ENCODE peak calls at places on chromosome 22, in five cellular contexts. I is stimulated activated CD4-positive, alpha-beta T cell treated with anti-CD3 and anti-CD28 coated beads, Interleukin-12 subunit alpha, Interleukin-12 subunit beta, amount 100 ng/mL, for 24 hours; U is EL; K is fibroblast of lung; D is fibroblast of the aortic adventitia. X is an unnamed sample.

GRCh38 chr22:28247667-28248363 is 328.8 kb upstream of the PITPNB start:
- DNase-seq in I (no peak), U (no peak), K (no peak), D (no peak), X (no peak)

GRCh38 chr22:32957093-32957835 is 100.9 kb downstream of the SYN3 start:
- DNase-seq in I (no peak), U (no peak), K (no peak), D (peak), X (no peak)

GRCh38 chr22:18035740-18036139 is 11.4 kb upstream of the MICAL3 start:
- DNase-seq in I (no peak), U (no peak), K (peak), D (no peak), X (no peak)

GRCh38 chr22:19178659-19179471 is at the start of gene SLC25A1:
- DNase-seq in I (peak), U (peak), K (peak), D (peak), X (peak)

GRCh38 chr22:49968313-49968830 is 7.8 kb downstream of the PIM3 start:
- DNase-seq in I (no peak), U (no peak), K (no peak), D (no peak), X (peak)

GRCh38 chr22:45876136-45877035 is 100.6 kb downstream of the WNT7B start:
- DNase-seq in I (no peak), U (no peak), K (no peak), D (no peak), X (no peak)

GRCh38 chr22:26550498-26551033 is 38.3 kb upstream of the TFIP11 start:
- DNase-seq in I (no peak), U (peak), K (peak), D (peak), X (no peak)

GRCh38 chr22:20967697-20968201 is 694 bp downstream of the AIFM3 start:
- DNase-seq in I (no peak), U (no peak), K (no peak), D (no peak), X (no peak)

GRCh38 chr22:22820626-22821025 is 67.0 kb upstream of the IGLL5 start:
- DNase-seq in I (no peak), U (no peak), K (no peak), D (no peak), X (no peak)

GRCh38 chr22:37310075-37310606 is 27.8 kb downstream of the CYTH4 start:
- DNase-seq in I (no peak), U (peak), K (no peak), D (no peak), X (no peak)

GRCh38 chr22:36328635-36329216 is 59.0 kb downstream of the MYH9 start:
- DNase-seq in I (no peak), U (peak), K (peak), D (peak), X (peak)

GRCh38 chr22:23503736-23504440 is 76.2 kb downstream of the IGLL1 start:
- DNase-seq in I (no peak), U (no peak), K (no peak), D (no peak), X (no peak)

GRCh38 chr22:45034821-45035220 is 25.0 kb upstream of the PHF21B start:
- DNase-seq in I (no peak), U (no peak), K (no peak), D (no peak), X (no peak)

GRCh38 chr22:25134451-25134850 is 65.2 kb upstream of the CRYBB3 start:
- DNase-seq in I (no peak), U (no peak), K (no peak), D (no peak), X (no peak)

GRCh38 chr22:27875951-27876350 is 43.1 kb downstream of the PITPNB start:
- DNase-seq in I (no peak), U (no peak), K (no peak), D (no peak), X (no peak)

GRCh38 chr22:30601464-30601863 is 5.5 kb upstream of the TCN2 start:
- DNase-seq in I (no peak), U (no peak), K (no peak), D (no peak), X (no peak)

GRCh38 chr22:39960791-39961746 is 872 bp downstream of the TMA7B start:
- DNase-seq in I (peak), U (peak), K (peak), D (peak), X (peak)

GRCh38 chr22:46381142-46381541 is 45.6 kb downstream of the TRMU start:
- DNase-seq in I (no peak), U (peak), K (no peak), D (peak), X (no peak)

GRCh38 chr22:30424471-30425326 is 869 bp upstream of the MTFP1 start:
- DNase-seq in I (no peak), U (no peak), K (no peak), D (no peak), X (no peak)

GRCh38 chr22:36330127-36330526 is 57.6 kb downstream of the MYH9 start:
- DNase-seq in I (no peak), U (no peak), K (no peak), D (peak), X (no peak)

GRCh38 chr22:29798318-29798717 is 31.1 kb downstream of the UQCR10 start:
- DNase-seq in I (no peak), U (no peak), K (no peak), D (no peak), X (no peak)

GRCh38 chr22:28817919-28818859 is 17.8 kb upstream of the XBP1 start:
- DNase-seq in I (no peak), U (no peak), K (no peak), D (no peak), X (no peak)

GRCh38 chr22:38068641-38069371 is 11.6 kb downstream of the PICK1 start:
- DNase-seq in I (no peak), U (no peak), K (no peak), D (no peak), X (no peak)

GRCh38 chr22:29784451-29785361 is 17.5 kb downstream of the UQCR10 start:
- DNase-seq in I (no peak), U (no peak), K (peak), D (peak), X (no peak)

GRCh38 chr22:29871684-29872083 is 11.3 kb upstream of the MTMR3 start:
- DNase-seq in I (no peak), U (no peak), K (no peak), D (no peak), X (no peak)

X was measured in activated naive CD4-positive, alpha-beta T cell treated with anti-CD3 and anti-CD28 coated beads, Interleukin-2, amount 50 U/mL, for 72 hours.